ENCODE peak calls at places on chromosomes 6 and 20, in ten cellular contexts. X is HCT116; R is mucosa of descending colon; E is WTC11; Y is IMR-90; D is activated naive CD8-positive, alpha-beta T cell treated with anti-CD3 and anti-CD28 coated beads, Interleukin-2, amount 10 ng/mL, durations not matched to agents 7 days and 5 days; H is GM12878; O is omental fat pad; I is left cardiac atrium; A is left ventricle myocardium superior. B is an unnamed sample.

GRCh38 chr6:163164175-163164900 is 250.2 kb upstream of the QKI start:
- ATAC-seq in X (no peak), R (no peak), E (no peak), Y (no peak), D (no peak), H (no peak), O (no peak), I (no peak), A (no peak), B (no peak)

GRCh38 chr6:169804427-169804826 is 53.0 kb downstream of the ERMARD start:
- ATAC-seq in X (no peak), R (no peak), E (no peak), Y (no peak), D (no peak), H (no peak), O (no peak), I (no peak), A (no peak), B (no peak)

GRCh38 chr6:13697857-13698256 is 13.8 kb downstream of the RANBP9 start:
- ATAC-seq in X (no peak), R (no peak), E (no peak), Y (no peak), D (no peak), H (no peak), O (no peak), I (no peak), A (no peak), B (no peak)

GRCh38 chr6:20377623-20378265 is 23.9 kb upstream of the E2F3 start:
- ATAC-seq in X (no peak), R (no peak), E (no peak), Y (peak; percentile 67), D (no peak), H (peak; percentile 74), O (no peak), I (no peak), A (no peak), B (no peak)

GRCh38 chr6:113980937-113981554 is 10.1 kb upstream of the HDAC2 start:
- ATAC-seq in X (peak; percentile 100), R (peak; percentile 51), E (peak; percentile 100), Y (peak; percentile 82), D (peak; percentile 45), H (peak; percentile 92), O (no peak), I (peak; percentile 55), A (peak; percentile 53), B (no peak)

GRCh38 chr6:51960419-51960818 is 127.0 kb downstream of the PKHD1 start:
- ATAC-seq in X (no peak), R (no peak), E (no peak), Y (no peak), D (no peak), H (no peak), O (no peak), I (no peak), A (no peak), B (no peak)

GRCh38 chr6:105326216-105326615 is 76.7 kb downstream of the PREP start:
- ATAC-seq in X (peak; percentile 37), R (peak; percentile 79), E (no peak), Y (no peak), D (no peak), H (no peak), O (no peak), I (peak; percentile 59), A (peak; percentile 68), B (no peak)

GRCh38 chr6:47846752-47847151 is 64.9 kb downstream of the OPN5 start:
- ATAC-seq in X (no peak), R (no peak), E (no peak), Y (no peak), D (no peak), H (no peak), O (no peak), I (no peak), A (no peak), B (no peak)

GRCh38 chr20:43893930-43894329 is 20.7 kb upstream of the TOX2 start:
- ATAC-seq in X (no peak), R (no peak), E (no peak), Y (peak; percentile 57), D (no peak), H (no peak), O (no peak), I (no peak), A (no peak), B (no peak)

GRCh38 chr6:153997221-153997620 is 41.8 kb upstream of the OPRM1 start:
- ATAC-seq in X (no peak), R (no peak), E (no peak), Y (no peak), D (no peak), H (no peak), O (no peak), I (no peak), A (no peak), B (no peak)

GRCh38 chr20:33211817-33212424 is 5.2 kb upstream of the BPIFA3 start:
- ATAC-seq in X (peak; percentile 95), R (peak; percentile 51), E (peak; percentile 95), Y (peak; percentile 46), D (peak; percentile 42), H (peak; percentile 72), O (no peak), I (peak; percentile 23), A (peak; percentile 41), B (peak; percentile 52)

GRCh38 chr20:17626217-17627007 is 55.6 kb downstream of the RRBP1 start:
- ATAC-seq in X (no peak), R (peak; percentile 77), E (no peak), Y (no peak), D (no peak), H (no peak), O (no peak), I (peak; percentile 9), A (peak; percentile 63), B (no peak)

GRCh38 chr20:346640-347316 is at the start of gene NRSN2:
- ATAC-seq in X (no peak), R (peak; percentile 65), E (peak; percentile 38), Y (peak; percentile 70), D (peak; percentile 19), H (peak; percentile 79), O (peak; percentile 72), I (peak; percentile 83), A (peak; percentile 75), B (peak; percentile 64)

GRCh38 chr6:35178012-35178411 is 35.7 kb upstream of the SCUBE3 start:
- ATAC-seq in X (no peak), R (no peak), E (no peak), Y (no peak), D (no peak), H (no peak), O (no peak), I (no peak), A (no peak), B (no peak)

GRCh38 chr6:105675715-105676397 is 273.0 kb upstream of the PREP start:
- ATAC-seq in X (peak; percentile 96), R (no peak), E (no peak), Y (peak; percentile 98), D (no peak), H (peak; percentile 81), O (no peak), I (peak; percentile 47), A (no peak), B (no peak)

GRCh38 chr6:75307364-75308004 is 22.9 kb upstream of the TMEM30A start:
- ATAC-seq in X (no peak), R (no peak), E (no peak), Y (no peak), D (no peak), H (peak; percentile 45), O (no peak), I (no peak), A (no peak), B (no peak)

GRCh38 chr6:5624256-5624655 is 362.9 kb downstream of the FARS2 start:
- ATAC-seq in X (no peak), R (no peak), E (no peak), Y (no peak), D (no peak), H (no peak), O (no peak), I (peak; percentile 27), A (peak; percentile 38), B (no peak)

B was measured in stimulated activated memory B cell treated with anti-CD40 and anti-IgM and Interleukin-4, amounts not matched to agents 10 μg/mL and 1 μg/mL and 100 μg/mL, for 72 hours.